ENCODE peak calls at places on chromosomes 12 and 14, in ten cellular contexts. B, D, P, J, Q, H, F, O, T and E are unnamed samples.

GRCh38 chr12:90515199-90516175 is 439.5 kb downstream of the CCER1 start:
- DNase-seq in Q (peak), O (no peak), D (no peak), J (no peak), P (no peak), H (peak), T (no peak), B (no peak), F (no peak), E (peak)

GRCh38 chr12:53344824-53345485 is 8.8 kb upstream of the SP7 start:
- DNase-seq in J (no peak), H (peak), B (peak), P (peak), T (no peak), D (peak), Q (peak), O (peak), F (peak), E (no peak)

GRCh38 chr12:119668315-119668651 is 350 bp downstream of the PRKAB1 start:
- DNase-seq in H (peak), D (no peak), J (no peak), O (no peak), Q (no peak), F (no peak), P (no peak), B (no peak), T (no peak), E (no peak)

GRCh38 chr14:96502621-96503251 is 554 bp downstream of the PAPOLA start:
- DNase-seq in P (no peak), B (peak), T (no peak), Q (peak), D (peak), J (no peak), O (peak), H (peak), F (peak), E (no peak)

GRCh38 chr12:27178251-27178650 is 65.8 kb upstream of the STK38L start:
- DNase-seq in F (no peak), H (no peak), T (no peak), Q (no peak), O (no peak), B (no peak), D (no peak), J (no peak), P (no peak), E (no peak)

GRCh38 chr12:131353826-131354225 is 357.1 kb upstream of the SFSWAP start:
- DNase-seq in F (no peak), J (no peak), T (no peak), Q (no peak), B (no peak), O (no peak), D (no peak), P (no peak), H (no peak), E (no peak)

GRCh38 chr14:89386214-89386886 is 30.7 kb downstream of the FOXN3 start:
- DNase-seq in P (no peak), J (peak), F (no peak), T (peak), O (no peak), B (no peak), H (peak), Q (peak), D (no peak), E (no peak)

GRCh38 chr14:33786091-33786825 is 164.6 kb downstream of the EGLN3 start:
- DNase-seq in Q (no peak), P (no peak), D (no peak), H (no peak), J (no peak), B (no peak), O (no peak), T (no peak), F (no peak), E (no peak)

GRCh38 chr12:112321277-112321676 is 61.0 kb downstream of the HECTD4 start:
- DNase-seq in B (no peak), D (no peak), H (no peak), J (no peak), P (no peak), F (no peak), T (no peak), O (no peak), Q (no peak), E (no peak)

GRCh38 chr12:49489720-49490119 is 49.1 kb upstream of the KCNH3 start:
- DNase-seq in H (peak), Q (peak), J (no peak), D (no peak), T (no peak), F (no peak), P (peak), O (no peak), B (no peak), E (no peak)

GRCh38 chr12:47156167-47156736 is 76.5 kb upstream of the AMIGO2 start:
- DNase-seq in D (no peak), T (no peak), B (peak), Q (peak), O (no peak), P (no peak), F (no peak), H (peak), J (peak), E (no peak)

GRCh38 chr12:127108360-127109215 is 1158.4 kb upstream of the TMEM132C start:
- DNase-seq in J (no peak), Q (peak), D (no peak), F (peak), B (peak), H (peak), O (peak), T (peak), P (no peak), E (no peak)

GRCh38 chr12:124923906-124924734 is 9.7 kb upstream of the UBC start:
- DNase-seq in B (no peak), Q (peak), O (no peak), D (peak), T (no peak), H (peak), F (no peak), J (no peak), P (no peak), E (no peak)

DNA sequence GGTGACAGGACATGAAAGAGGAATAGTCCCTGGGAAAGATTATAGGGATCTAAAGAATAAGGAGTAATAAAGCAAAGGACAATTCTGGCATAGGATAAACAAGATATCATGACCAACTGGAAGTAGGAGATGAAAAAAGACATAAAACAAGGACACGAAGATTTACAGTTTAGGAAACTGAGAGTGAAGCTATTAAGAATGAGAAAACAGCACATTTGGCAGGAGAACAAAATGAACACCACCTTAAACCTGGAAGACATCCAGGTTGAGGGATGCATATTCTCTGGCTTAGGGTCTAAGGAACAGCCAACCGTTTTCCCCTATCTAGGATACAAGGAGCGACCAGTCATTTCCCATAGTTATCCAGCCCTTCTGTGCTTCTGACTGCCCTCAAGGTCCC is 1.9 kb downstream of the TRIP11 start:
- DNase-seq in B (no peak), F (no peak), Q (no peak), H (no peak), P (no peak), T (no peak), J (no peak), O (no peak), D (no peak), E (no peak)
- H3K4me3 ChIP-seq in B (peak), F (no peak), Q (peak), H (peak), P (peak), T (peak), J (peak), O (no peak), D (peak), E (peak)

GRCh38 chr14:105530446-105531087 is 4.2 kb downstream of the TMEM121 start:
- DNase-seq in O (no peak), F (no peak), H (no peak), D (no peak), T (no peak), Q (no peak), P (no peak), J (no peak), B (no peak), E (no peak)

GRCh38 chr14:105527381-105528196 is 1.2 kb downstream of the TMEM121 start:
- DNase-seq in O (no peak), P (no peak), Q (no peak), T (no peak), H (no peak), B (no peak), D (no peak), F (no peak), J (no peak), E (no peak)

GRCh38 chr14:105529506-105530445 is 3.4 kb downstream of the TMEM121 start:
- DNase-seq in O (no peak), J (no peak), B (peak), F (no peak), H (no peak), D (no peak), P (no peak), Q (no peak), T (no peak), E (no peak)

GRCh38 chr14:105528197-105528858 is 1.9 kb downstream of the TMEM121 start:
- DNase-seq in Q (peak), D (peak), F (no peak), T (peak), H (peak), P (peak), O (peak), J (no peak), B (peak), E (no peak)

GRCh38 chr14:105528859-105529505 is 2.6 kb downstream of the TMEM121 start:
- DNase-seq in H (no peak), B (no peak), O (no peak), T (no peak), F (no peak), Q (no peak), P (no peak), D (no peak), J (no peak), E (no peak)
- TF ChIP-seq CTCF in H (no peak), B (no peak), O (no peak), T (no peak), F (no peak), Q (no peak), P (no peak), D (no peak), J (no peak), E (no peak)

DNA sequence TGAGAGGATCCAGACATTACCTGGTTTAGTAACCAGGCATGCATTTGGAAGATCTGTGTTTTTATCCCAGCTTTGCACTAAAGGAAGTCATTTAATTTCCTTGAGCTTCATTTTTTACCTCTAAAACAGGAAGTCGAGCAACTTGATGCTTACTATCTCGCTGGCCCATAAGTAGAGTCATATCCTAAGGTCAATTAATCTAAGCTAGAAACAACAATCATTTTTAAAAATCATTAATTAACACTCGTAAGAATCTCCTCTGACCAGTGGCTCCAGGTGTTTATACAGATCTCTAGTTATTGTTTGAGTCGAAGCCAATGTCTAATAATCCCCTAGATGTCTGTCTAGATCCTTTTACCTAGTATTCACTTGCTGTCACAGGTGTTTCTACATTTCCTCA is 355.8 kb upstream of the DCN start:
- DNase-seq in T (no peak), H (no peak), O (no peak), D (no peak), F (no peak), B (no peak), J (no peak), Q (no peak), P (no peak), E (no peak)
- H3K4me3 ChIP-seq in T (no peak), H (no peak), O (no peak), D (no peak), F (no peak), B (no peak), J (no peak), Q (no peak), P (no peak), E (no peak)

GRCh38 chr12:14366211-14366762 is 805 bp downstream of the ATF7IP start:
- DNase-seq in T (no peak), D (no peak), J (no peak), O (no peak), F (no peak), P (no peak), Q (no peak), B (no peak), H (no peak), E (no peak)
- TF ChIP-seq CTCF in T (no peak), D (peak), J (peak), O (no peak), F (no peak), P (peak), Q (no peak), B (peak), H (no peak), E (no peak)

GRCh38 chr14:100072783-100073346 is 7.6 kb downstream of the EVL start:
- DNase-seq in F (no peak), J (no peak), T (no peak), D (peak), P (no peak), B (no peak), O (peak), Q (no peak), H (no peak), E (no peak)
- H3K4me3 ChIP-seq in F (no peak), J (no peak), T (no peak), D (no peak), P (no peak), B (no peak), O (no peak), Q (no peak), H (no peak), E (no peak)